ENCODE peak calls at places on chromosomes 6 and 20, in seven cellular contexts. One of them, this sample, is unnamed.

GRCh38 chr6:160348552-160349441 is 619 bp downstream of the SLC22A3 start:
- DNase-seq in OCI-LY7: no peak
- DNase-seq in MM.1S: no peak
- DNase-seq in GM23248: peak; percentile 27
- DNase-seq in neural progenitor cell: peak; percentile 65
- DNase-seq in SK-N-SH: peak; percentile 27
- DNase-seq in PC-3: peak; percentile 20
- DNase-seq in this sample: peak; percentile 60

GRCh38 chr6:22551280-22551679 is 18.1 kb upstream of the HDGFL1 start:
- DNase-seq in GM23248: no peak
- DNase-seq in MM.1S: no peak
- DNase-seq in OCI-LY7: no peak
- DNase-seq in SK-N-SH: no peak
- DNase-seq in PC-3: peak; percentile 46
- DNase-seq in neural progenitor cell: no peak
- DNase-seq in this sample: no peak

GRCh38 chr20:61873651-61874420 is 191.8 kb downstream of the TAF4 start:
- DNase-seq in SK-N-SH: no peak
- DNase-seq in MM.1S: no peak
- DNase-seq in OCI-LY7: no peak
- DNase-seq in GM23248: no peak
- DNase-seq in PC-3: no peak
- DNase-seq in neural progenitor cell: no peak
- DNase-seq in this sample: no peak

GRCh38 chr6:34207695-34208443 is 28.8 kb upstream of the HMGA1 start:
- DNase-seq in neural progenitor cell: no peak
- DNase-seq in GM23248: no peak
- DNase-seq in MM.1S: no peak
- DNase-seq in SK-N-SH: no peak
- DNase-seq in OCI-LY7: no peak
- DNase-seq in PC-3: no peak
- DNase-seq in this sample: no peak

GRCh38 chr6:42532038-42532669 is 31.7 kb upstream of the UBR2 start:
- DNase-seq in OCI-LY7: peak; percentile 75
- DNase-seq in GM23248: peak; percentile 83
- DNase-seq in PC-3: peak; percentile 75
- DNase-seq in SK-N-SH: peak; percentile 70
- DNase-seq in neural progenitor cell: peak; percentile 77
- DNase-seq in MM.1S: peak; percentile 65
- DNase-seq in this sample: peak; percentile 77

GRCh38 chr20:54624701-54625472 is 149.5 kb downstream of the DOK5 start:
- DNase-seq in SK-N-SH: no peak
- DNase-seq in PC-3: no peak
- DNase-seq in neural progenitor cell: peak; percentile 72
- DNase-seq in OCI-LY7: no peak
- DNase-seq in GM23248: no peak
- DNase-seq in MM.1S: no peak
- DNase-seq in this sample: peak; percentile 35

GRCh38 chr6:89887452-89888137 is 6.7 kb upstream of the GJA10 start:
- DNase-seq in GM23248: peak; percentile 11
- DNase-seq in neural progenitor cell: no peak
- DNase-seq in OCI-LY7: no peak
- DNase-seq in MM.1S: no peak
- DNase-seq in PC-3: no peak
- DNase-seq in SK-N-SH: peak; percentile 21
- DNase-seq in this sample: no peak

GRCh38 chr6:46917002-46917401 is 4.7 kb downstream of the ADGRF5 start:
- DNase-seq in SK-N-SH: no peak
- DNase-seq in OCI-LY7: no peak
- DNase-seq in neural progenitor cell: no peak
- DNase-seq in GM23248: no peak
- DNase-seq in PC-3: no peak
- DNase-seq in MM.1S: no peak
- DNase-seq in this sample: no peak

GRCh38 chr6:56246941-56247653 is at the start of gene COL21A1:
- DNase-seq in SK-N-SH: peak; percentile 15
- DNase-seq in GM23248: peak; percentile 53
- DNase-seq in MM.1S: no peak
- DNase-seq in neural progenitor cell: peak; percentile 89
- DNase-seq in OCI-LY7: no peak
- DNase-seq in PC-3: peak; percentile 61
- DNase-seq in this sample: peak; percentile 69

GRCh38 chr6:146594495-146594894 is 4.3 kb upstream of the ADGB start:
- DNase-seq in GM23248: no peak
- DNase-seq in SK-N-SH: no peak
- DNase-seq in neural progenitor cell: no peak
- DNase-seq in MM.1S: no peak
- DNase-seq in OCI-LY7: no peak
- DNase-seq in PC-3: no peak
- DNase-seq in this sample: no peak

GRCh38 chr6:117536317-117536716 is 53.8 kb downstream of the DCBLD1 start:
- DNase-seq in GM23248: no peak
- DNase-seq in MM.1S: no peak
- DNase-seq in PC-3: no peak
- DNase-seq in SK-N-SH: no peak
- DNase-seq in neural progenitor cell: no peak
- DNase-seq in OCI-LY7: no peak
- DNase-seq in this sample: peak; percentile 33

GRCh38 chr20:48374986-48375715 is 452.6 kb downstream of the PREX1 start:
- DNase-seq in GM23248: no peak
- DNase-seq in SK-N-SH: no peak
- DNase-seq in PC-3: no peak
- DNase-seq in OCI-LY7: no peak
- DNase-seq in neural progenitor cell: no peak
- DNase-seq in MM.1S: no peak
- DNase-seq in this sample: no peak

GRCh38 chr6:42394151-42394550 is 57.6 kb downstream of the TRERF1 start:
- DNase-seq in MM.1S: no peak
- DNase-seq in neural progenitor cell: no peak
- DNase-seq in PC-3: no peak
- DNase-seq in SK-N-SH: no peak
- DNase-seq in GM23248: no peak
- DNase-seq in OCI-LY7: no peak
- DNase-seq in this sample: no peak

GRCh38 chr6:84615113-84615850 is 149.1 kb downstream of the TBX18 start:
- DNase-seq in SK-N-SH: no peak
- DNase-seq in PC-3: no peak
- DNase-seq in GM23248: no peak
- DNase-seq in neural progenitor cell: no peak
- DNase-seq in MM.1S: no peak
- DNase-seq in OCI-LY7: no peak
- DNase-seq in this sample: no peak

GRCh38 chr6:96787846-96788580 is 49.3 kb downstream of the GPR63 start:
- DNase-seq in OCI-LY7: no peak
- DNase-seq in GM23248: no peak
- DNase-seq in neural progenitor cell: no peak
- DNase-seq in PC-3: no peak
- DNase-seq in SK-N-SH: no peak
- DNase-seq in MM.1S: peak; percentile 45
- DNase-seq in this sample: no peak

GRCh38 chr6:149723771-149724417 is 6.0 kb upstream of the LATS1 start:
- DNase-seq in PC-3: peak; percentile 76
- DNase-seq in OCI-LY7: peak; percentile 72
- DNase-seq in GM23248: peak; percentile 92
- DNase-seq in neural progenitor cell: peak; percentile 58
- DNase-seq in SK-N-SH: peak; percentile 53
- DNase-seq in MM.1S: no peak
- DNase-seq in this sample: peak; percentile 83

GRCh38 chr20:53823121-53823764 is 229.6 kb upstream of the ZNF217 start:
- DNase-seq in PC-3: no peak
- DNase-seq in SK-N-SH: no peak
- DNase-seq in neural progenitor cell: no peak
- DNase-seq in MM.1S: no peak
- DNase-seq in OCI-LY7: no peak
- DNase-seq in GM23248: no peak
- DNase-seq in this sample: no peak

GRCh38 chr6:11275598-11275997 is 43.1 kb upstream of the NEDD9 start:
- DNase-seq in PC-3: no peak
- DNase-seq in neural progenitor cell: no peak
- DNase-seq in GM23248: no peak
- DNase-seq in SK-N-SH: no peak
- DNase-seq in MM.1S: no peak
- DNase-seq in OCI-LY7: no peak
- DNase-seq in this sample: peak; percentile 74

GRCh38 chr6:139756381-139756780 is 381.9 kb upstream of the CITED2 start:
- DNase-seq in GM23248: no peak
- DNase-seq in SK-N-SH: no peak
- DNase-seq in MM.1S: no peak
- DNase-seq in PC-3: no peak
- DNase-seq in neural progenitor cell: no peak
- DNase-seq in OCI-LY7: no peak
- DNase-seq in this sample: no peak

GRCh38 chr6:38179794-38180430 is 360.4 kb downstream of the ZFAND3 start:
- DNase-seq in SK-N-SH: no peak
- DNase-seq in GM23248: no peak
- DNase-seq in PC-3: no peak
- DNase-seq in neural progenitor cell: no peak
- DNase-seq in OCI-LY7: no peak
- DNase-seq in MM.1S: no peak
- DNase-seq in this sample: no peak

GRCh38 chr6:128161839-128162238 is 261.0 kb upstream of the THEMIS start:
- DNase-seq in PC-3: no peak
- DNase-seq in OCI-LY7: no peak
- DNase-seq in neural progenitor cell: no peak
- DNase-seq in MM.1S: no peak
- DNase-seq in GM23248: no peak
- DNase-seq in SK-N-SH: no peak
- DNase-seq in this sample: no peak

GRCh38 chr6:130337534-130337933 is 28.3 kb upstream of the TMEM200A start:
- DNase-seq in neural progenitor cell: no peak
- DNase-seq in MM.1S: no peak
- DNase-seq in GM23248: no peak
- DNase-seq in OCI-LY7: no peak
- DNase-seq in PC-3: no peak
- DNase-seq in SK-N-SH: no peak
- DNase-seq in this sample: no peak

GRCh38 chr6:43916924-43917877 is 147.2 kb downstream of the VEGFA start:
- DNase-seq in SK-N-SH: no peak
- DNase-seq in PC-3: no peak
- DNase-seq in OCI-LY7: no peak
- DNase-seq in neural progenitor cell: no peak
- DNase-seq in GM23248: peak; percentile 39
- DNase-seq in MM.1S: no peak
- DNase-seq in this sample: peak; percentile 84

GRCh38 chr6:104321301-104321700 is 538.4 kb downstream of the HACE1 start:
- DNase-seq in MM.1S: no peak
- DNase-seq in OCI-LY7: no peak
- DNase-seq in SK-N-SH: no peak
- DNase-seq in GM23248: no peak
- DNase-seq in neural progenitor cell: no peak
- DNase-seq in PC-3: no peak
- DNase-seq in this sample: no peak
- H3K9me3 ChIP-seq in MM.1S: no peaks in the 10 kb centered on the region
- H3K9me3 ChIP-seq in OCI-LY7: no peaks in the 10 kb centered on the region
- H3K9me3 ChIP-seq in SK-N-SH: no peaks in the 10 kb centered on the region
- H3K9me3 ChIP-seq in GM23248: no peaks in the 10 kb centered on the region
- H3K9me3 ChIP-seq in neural progenitor cell: no peaks in the 10 kb centered on the region
- H3K9me3 ChIP-seq in PC-3: no peaks in the 10 kb centered on the region
- H3K9me3 ChIP-seq in this sample: no peaks in the 10 kb centered on the region

GRCh38 chr6:32945106-32945761 is 4.4 kb upstream of the HLA-DMB start:
- DNase-seq in neural progenitor cell: no peak
- DNase-seq in MM.1S: no peak
- DNase-seq in PC-3: no peak
- DNase-seq in GM23248: peak; percentile 35
- DNase-seq in SK-N-SH: no peak
- DNase-seq in OCI-LY7: peak; percentile 81
- DNase-seq in this sample: no peak

GRCh38 chr6:32945953-32946352 is 5.1 kb upstream of the HLA-DMB start:
- DNase-seq in OCI-LY7: no peak
- DNase-seq in SK-N-SH: no peak
- DNase-seq in PC-3: no peak
- DNase-seq in MM.1S: no peak
- DNase-seq in GM23248: no peak
- DNase-seq in neural progenitor cell: no peak
- DNase-seq in this sample: no peak

GRCh38 chr6:32942555-32942954 is 1.7 kb upstream of the HLA-DMB start:
- DNase-seq in GM23248: no peak
- DNase-seq in PC-3: no peak
- DNase-seq in MM.1S: no peak
- DNase-seq in OCI-LY7: no peak
- DNase-seq in SK-N-SH: no peak
- DNase-seq in neural progenitor cell: no peak
- DNase-seq in this sample: no peak

GRCh38 chr6:32943864-32944263 is 3.0 kb upstream of the HLA-DMB start:
- DNase-seq in OCI-LY7: no peak
- DNase-seq in neural progenitor cell: no peak
- DNase-seq in PC-3: no peak
- DNase-seq in SK-N-SH: no peak
- DNase-seq in GM23248: no peak
- DNase-seq in MM.1S: no peak
- DNase-seq in this sample: no peak

GRCh38 chr6:32944265-32944664 is 3.4 kb upstream of the HLA-DMB start:
- DNase-seq in neural progenitor cell: no peak
- DNase-seq in MM.1S: peak; percentile 80
- DNase-seq in OCI-LY7: peak; percentile 95
- DNase-seq in SK-N-SH: no peak
- DNase-seq in GM23248: no peak
- DNase-seq in PC-3: no peak
- DNase-seq in this sample: no peak
- TF ChIP-seq EZH2phosphoT487 in neural progenitor cell: no peak
- TF ChIP-seq EZH2phosphoT487 in MM.1S: no peak
- TF ChIP-seq EZH2phosphoT487 in OCI-LY7: no peak
- TF ChIP-seq EZH2phosphoT487 in SK-N-SH: no peak
- TF ChIP-seq EZH2phosphoT487 in GM23248: no peak
- TF ChIP-seq EZH2phosphoT487 in PC-3: no peak
- TF ChIP-seq EZH2phosphoT487 in this sample: no peak

GRCh38 chr20:44166008-44166407 is 21.0 kb downstream of the JPH2 start:
- DNase-seq in MM.1S: no peak
- DNase-seq in SK-N-SH: no peak
- DNase-seq in OCI-LY7: no peak
- DNase-seq in PC-3: peak; percentile 98
- DNase-seq in GM23248: peak; percentile 77
- DNase-seq in neural progenitor cell: no peak
- DNase-seq in this sample: no peak
- H3K4me1 ChIP-seq in MM.1S: no peaks in the 10 kb centered on the region
- H3K4me1 ChIP-seq in SK-N-SH: peaks cover 22% of the 10 kb centered on the region
- H3K4me1 ChIP-seq in OCI-LY7: no peaks in the 10 kb centered on the region
- H3K4me1 ChIP-seq in PC-3: peaks cover 60% of the 10 kb centered on the region
- H3K4me1 ChIP-seq in GM23248: peaks cover 30% of the 10 kb centered on the region
- H3K4me1 ChIP-seq in neural progenitor cell: no peaks in the 10 kb centered on the region
- H3K4me1 ChIP-seq in this sample: peaks cover 5% of the 10 kb centered on the region

DNA sequence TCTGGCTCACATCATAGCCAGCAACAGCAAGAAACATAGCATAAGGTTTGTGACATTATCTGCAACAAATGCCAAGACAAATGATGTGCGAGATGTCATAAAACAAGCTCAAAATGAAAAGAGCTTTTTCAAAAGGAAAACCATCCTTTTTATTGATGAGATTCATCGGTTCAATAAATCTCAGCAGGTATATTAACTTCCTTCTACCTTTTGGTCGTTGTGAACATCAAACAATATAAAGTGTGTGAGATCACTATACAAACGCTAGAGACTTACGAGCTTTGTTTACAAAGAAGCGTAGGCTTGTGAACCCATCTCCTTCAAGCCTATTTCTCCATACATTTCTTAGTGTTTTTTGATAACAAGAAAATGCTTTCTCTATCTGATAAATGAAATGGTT is 3.5 kb downstream of the WRNIP1 start:
- DNase-seq in MM.1S: no peak
- DNase-seq in neural progenitor cell: no peak
- DNase-seq in GM23248: no peak
- DNase-seq in SK-N-SH: no peak
- DNase-seq in PC-3: peak; percentile 42
- DNase-seq in OCI-LY7: no peak
- DNase-seq in this sample: no peak
- H3K9me3 ChIP-seq in MM.1S: no peaks in the 10 kb centered on the region
- H3K9me3 ChIP-seq in neural progenitor cell: no peaks in the 10 kb centered on the region
- H3K9me3 ChIP-seq in GM23248: no peaks in the 10 kb centered on the region
- H3K9me3 ChIP-seq in SK-N-SH: no peaks in the 10 kb centered on the region
- H3K9me3 ChIP-seq in PC-3: no peaks in the 10 kb centered on the region
- H3K9me3 ChIP-seq in OCI-LY7: no peaks in the 10 kb centered on the region
- H3K9me3 ChIP-seq in this sample: no peaks in the 10 kb centered on the region

GRCh38 chr20:56872620-56873458 is 243.7 kb downstream of the TFAP2C start:
- DNase-seq in MM.1S: no peak
- DNase-seq in GM23248: peak; percentile 19
- DNase-seq in OCI-LY7: no peak
- DNase-seq in SK-N-SH: no peak
- DNase-seq in neural progenitor cell: no peak
- DNase-seq in PC-3: peak; percentile 63
- DNase-seq in this sample: no peak
- TF ChIP-seq EZH2phosphoT487 in MM.1S: no peak
- TF ChIP-seq EZH2phosphoT487 in GM23248: no peak
- TF ChIP-seq EZH2phosphoT487 in OCI-LY7: no peak
- TF ChIP-seq EZH2phosphoT487 in SK-N-SH: no peak
- TF ChIP-seq EZH2phosphoT487 in neural progenitor cell: no peak
- TF ChIP-seq EZH2phosphoT487 in PC-3: no peak
- TF ChIP-seq EZH2phosphoT487 in this sample: no peak